ENCODE peak calls at places on chromosomes 16 and 17, in six cellular contexts. One of them, this sample, is unnamed. For H3K36me3, the result is how much of the 10 kb centered on the place peaks cover.

GRCh38 chr16:85944572-85945423 is 45.8 kb downstream of the IRF8 start:
- DNase-seq in astrocyte: no peak
- DNase-seq in K562: no peak
- DNase-seq in GM23248: no peak
- DNase-seq in fibroblast of lung: no peak
- DNase-seq in mammary epithelial cell: no peak
- DNase-seq in this sample: no peak

GRCh38 chr17:50735287-50735686 is 15.9 kb downstream of the LUC7L3 start:
- DNase-seq in GM23248: no peak
- DNase-seq in fibroblast of lung: no peak
- DNase-seq in K562: no peak
- DNase-seq in astrocyte: no peak
- DNase-seq in mammary epithelial cell: no peak
- DNase-seq in this sample: no peak

GRCh38 chr17:39538875-39539274 is 68.8 kb downstream of the NEUROD2 start:
- DNase-seq in astrocyte: peak
- DNase-seq in fibroblast of lung: peak
- DNase-seq in GM23248: no peak
- DNase-seq in K562: no peak
- DNase-seq in mammary epithelial cell: no peak
- DNase-seq in this sample: no peak

GRCh38 chr16:15803608-15804007 is 53.2 kb downstream of the MYH11 start:
- DNase-seq in astrocyte: no peak
- DNase-seq in mammary epithelial cell: no peak
- DNase-seq in GM23248: no peak
- DNase-seq in fibroblast of lung: no peak
- DNase-seq in K562: no peak
- DNase-seq in this sample: no peak

GRCh38 chr16:6190756-6191155 is 1093.2 kb upstream of the EEF2KMT start:
- DNase-seq in mammary epithelial cell: no peak
- DNase-seq in GM23248: no peak
- DNase-seq in K562: no peak
- DNase-seq in astrocyte: no peak
- DNase-seq in fibroblast of lung: no peak
- DNase-seq in this sample: no peak

GRCh38 chr17:78358538-78359215 is 1.2 kb downstream of the SOCS3 start:
- DNase-seq in astrocyte: peak
- DNase-seq in mammary epithelial cell: peak
- DNase-seq in K562: no peak
- DNase-seq in fibroblast of lung: peak
- DNase-seq in GM23248: peak
- DNase-seq in this sample: no peak

GRCh38 chr16:27690604-27691003 is 140.7 kb downstream of the KATNIP start:
- DNase-seq in astrocyte: no peak
- DNase-seq in K562: peak
- DNase-seq in GM23248: peak
- DNase-seq in fibroblast of lung: peak
- DNase-seq in mammary epithelial cell: no peak
- DNase-seq in this sample: no peak

GRCh38 chr16:7614022-7614795 is 281.6 kb downstream of the RBFOX1 start:
- DNase-seq in GM23248: no peak
- DNase-seq in K562: no peak
- DNase-seq in mammary epithelial cell: no peak
- DNase-seq in fibroblast of lung: no peak
- DNase-seq in astrocyte: no peak
- DNase-seq in this sample: no peak

GRCh38 chr17:29102046-29102445 is 59.1 kb downstream of the PIPOX start:
- DNase-seq in astrocyte: no peak
- DNase-seq in fibroblast of lung: no peak
- DNase-seq in mammary epithelial cell: no peak
- DNase-seq in K562: no peak
- DNase-seq in GM23248: no peak
- DNase-seq in this sample: no peak

GRCh38 chr17:30720013-30720471 is 104.5 kb downstream of the CRLF3 start:
- DNase-seq in astrocyte: no peak
- DNase-seq in fibroblast of lung: no peak
- DNase-seq in GM23248: no peak
- DNase-seq in mammary epithelial cell: no peak
- DNase-seq in K562: no peak
- DNase-seq in this sample: no peak

GRCh38 chr16:68289621-68290329 is 21.0 kb downstream of the SLC7A6OS start:
- DNase-seq in fibroblast of lung: peak
- DNase-seq in astrocyte: peak
- DNase-seq in GM23248: peak
- DNase-seq in mammary epithelial cell: no peak
- DNase-seq in K562: peak
- DNase-seq in this sample: no peak

GRCh38 chr17:78868391-78868790 is 27.8 kb upstream of the USP36 start:
- DNase-seq in K562: no peak
- DNase-seq in astrocyte: peak
- DNase-seq in mammary epithelial cell: no peak
- DNase-seq in fibroblast of lung: peak
- DNase-seq in GM23248: peak
- DNase-seq in this sample: no peak

GRCh38 chr17:18261146-18261515 is 669 bp downstream of the MIEF2 start:
- DNase-seq in astrocyte: peak
- DNase-seq in GM23248: peak
- DNase-seq in mammary epithelial cell: peak
- DNase-seq in K562: peak
- DNase-seq in fibroblast of lung: peak
- DNase-seq in this sample: no peak

GRCh38 chr16:3824121-3824795 is 56.3 kb downstream of the CREBBP start:
- DNase-seq in astrocyte: no peak
- DNase-seq in fibroblast of lung: no peak
- DNase-seq in GM23248: peak
- DNase-seq in mammary epithelial cell: peak
- DNase-seq in K562: no peak
- DNase-seq in this sample: no peak

GRCh38 chr16:18932243-18932997 is 6.2 kb upstream of the SMG1 start:
- DNase-seq in fibroblast of lung: peak
- DNase-seq in K562: no peak
- DNase-seq in mammary epithelial cell: peak
- DNase-seq in astrocyte: peak
- DNase-seq in GM23248: peak
- DNase-seq in this sample: no peak

GRCh38 chr17:76738468-76738850 is 540 bp downstream of the MFSD11 start:
- DNase-seq in mammary epithelial cell: no peak
- DNase-seq in astrocyte: no peak
- DNase-seq in GM23248: peak
- DNase-seq in K562: no peak
- DNase-seq in fibroblast of lung: no peak
- DNase-seq in this sample: no peak

GRCh38 chr16:1429631-1430030 is 1.2 kb upstream of the PERCC1 start:
- DNase-seq in fibroblast of lung: no peak
- DNase-seq in mammary epithelial cell: no peak
- DNase-seq in astrocyte: no peak
- DNase-seq in K562: no peak
- DNase-seq in GM23248: no peak
- DNase-seq in this sample: no peak

GRCh38 chr17:82300707-82301270 is 16.6 kb downstream of the CD7 start:
- DNase-seq in GM23248: peak
- DNase-seq in mammary epithelial cell: peak
- DNase-seq in fibroblast of lung: peak
- DNase-seq in astrocyte: no peak
- DNase-seq in K562: no peak
- DNase-seq in this sample: no peak

GRCh38 chr17:75635610-75636202 is 2.5 kb downstream of the SMIM5 start:
- DNase-seq in GM23248: no peak
- DNase-seq in K562: no peak
- DNase-seq in fibroblast of lung: no peak
- DNase-seq in mammary epithelial cell: no peak
- DNase-seq in astrocyte: no peak
- DNase-seq in this sample: no peak

GRCh38 chr17:66466933-66467367 is 164.5 kb downstream of the PRKCA start:
- DNase-seq in mammary epithelial cell: peak
- DNase-seq in astrocyte: peak
- DNase-seq in GM23248: peak
- DNase-seq in fibroblast of lung: peak
- DNase-seq in K562: peak
- DNase-seq in this sample: no peak

GRCh38 chr16:1098266-1098991 is 2.4 kb upstream of the C1QTNF8 start:
- DNase-seq in mammary epithelial cell: no peak
- DNase-seq in GM23248: no peak
- DNase-seq in K562: no peak
- DNase-seq in astrocyte: no peak
- DNase-seq in fibroblast of lung: no peak
- DNase-seq in this sample: no peak

GRCh38 chr16:66703359-66704215 is 7.0 kb upstream of the CMTM4 start:
- DNase-seq in K562: peak
- DNase-seq in GM23248: peak
- DNase-seq in mammary epithelial cell: peak
- DNase-seq in fibroblast of lung: peak
- DNase-seq in astrocyte: no peak
- DNase-seq in this sample: no peak

GRCh38 chr17:80902197-80903019 is 89.2 kb upstream of the CHMP6 start:
- DNase-seq in fibroblast of lung: no peak
- DNase-seq in K562: no peak
- DNase-seq in GM23248: no peak
- DNase-seq in astrocyte: no peak
- DNase-seq in mammary epithelial cell: no peak
- DNase-seq in this sample: no peak

GRCh38 chr17:80895366-80895765 is 96.3 kb upstream of the CHMP6 start:
- DNase-seq in K562: no peak
- DNase-seq in astrocyte: no peak
- DNase-seq in mammary epithelial cell: no peak
- DNase-seq in fibroblast of lung: no peak
- DNase-seq in GM23248: no peak
- DNase-seq in this sample: no peak

GRCh38 chr17:80901319-80901718 is 90.3 kb upstream of the CHMP6 start:
- DNase-seq in fibroblast of lung: peak
- DNase-seq in mammary epithelial cell: peak
- DNase-seq in GM23248: no peak
- DNase-seq in astrocyte: peak
- DNase-seq in K562: no peak
- DNase-seq in this sample: no peak

GRCh38 chr17:80899402-80900268 is 92.0 kb upstream of the CHMP6 start:
- DNase-seq in fibroblast of lung: no peak
- DNase-seq in mammary epithelial cell: peak
- DNase-seq in GM23248: peak
- DNase-seq in astrocyte: no peak
- DNase-seq in K562: peak
- DNase-seq in this sample: no peak

GRCh38 chr17:80898706-80899105 is 92.9 kb upstream of the CHMP6 start:
- DNase-seq in astrocyte: no peak
- DNase-seq in GM23248: no peak
- DNase-seq in mammary epithelial cell: no peak
- DNase-seq in fibroblast of lung: no peak
- DNase-seq in K562: no peak
- DNase-seq in this sample: no peak
- TF ChIP-seq EZH2 in astrocyte: no peak
- TF ChIP-seq EZH2 in GM23248: no peak
- TF ChIP-seq EZH2 in mammary epithelial cell: no peak
- TF ChIP-seq EZH2 in fibroblast of lung: no peak
- TF ChIP-seq EZH2 in K562: no peak
- TF ChIP-seq EZH2 in this sample: no peak

GRCh38 chr17:63337579-63337978 is 108.5 kb downstream of the CYB561 start:
- DNase-seq in fibroblast of lung: no peak
- DNase-seq in GM23248: no peak
- DNase-seq in astrocyte: no peak
- DNase-seq in mammary epithelial cell: no peak
- DNase-seq in K562: no peak
- DNase-seq in this sample: no peak
- H3K36me3 ChIP-seq in fibroblast of lung: under half
- H3K36me3 ChIP-seq in GM23248: under half
- H3K36me3 ChIP-seq in astrocyte: under half
- H3K36me3 ChIP-seq in mammary epithelial cell: under half
- H3K36me3 ChIP-seq in K562: under half
- H3K36me3 ChIP-seq in this sample: under half

GRCh38 chr16:77961811-77962210 is 60.5 kb upstream of the CLEC3A start:
- DNase-seq in fibroblast of lung: peak
- DNase-seq in mammary epithelial cell: peak
- DNase-seq in astrocyte: peak
- DNase-seq in GM23248: peak
- DNase-seq in K562: no peak
- DNase-seq in this sample: no peak

GRCh38 chr16:77951788-77952187 is 70.6 kb upstream of the CLEC3A start:
- DNase-seq in mammary epithelial cell: peak
- DNase-seq in fibroblast of lung: no peak
- DNase-seq in astrocyte: no peak
- DNase-seq in K562: peak
- DNase-seq in GM23248: no peak
- DNase-seq in this sample: no peak

GRCh38 chr16:77955127-77955526 is 67.2 kb upstream of the CLEC3A start:
- DNase-seq in fibroblast of lung: no peak
- DNase-seq in K562: no peak
- DNase-seq in mammary epithelial cell: no peak
- DNase-seq in GM23248: no peak
- DNase-seq in astrocyte: no peak
- DNase-seq in this sample: no peak

GRCh38 chr16:77960771-77961170 is 61.6 kb upstream of the CLEC3A start:
- DNase-seq in astrocyte: no peak
- DNase-seq in mammary epithelial cell: no peak
- DNase-seq in fibroblast of lung: no peak
- DNase-seq in K562: no peak
- DNase-seq in GM23248: no peak
- DNase-seq in this sample: no peak

GRCh38 chr16:77956231-77956630 is 66.1 kb upstream of the CLEC3A start:
- DNase-seq in mammary epithelial cell: no peak
- DNase-seq in GM23248: no peak
- DNase-seq in astrocyte: no peak
- DNase-seq in K562: no peak
- DNase-seq in fibroblast of lung: no peak
- DNase-seq in this sample: no peak
- H3K27ac ChIP-seq in mammary epithelial cell: no peak
- H3K27ac ChIP-seq in GM23248: no peak
- H3K27ac ChIP-seq in astrocyte: no peak
- H3K27ac ChIP-seq in K562: no peak
- H3K27ac ChIP-seq in fibroblast of lung: no peak
- H3K27ac ChIP-seq in this sample: no peak

DNA sequence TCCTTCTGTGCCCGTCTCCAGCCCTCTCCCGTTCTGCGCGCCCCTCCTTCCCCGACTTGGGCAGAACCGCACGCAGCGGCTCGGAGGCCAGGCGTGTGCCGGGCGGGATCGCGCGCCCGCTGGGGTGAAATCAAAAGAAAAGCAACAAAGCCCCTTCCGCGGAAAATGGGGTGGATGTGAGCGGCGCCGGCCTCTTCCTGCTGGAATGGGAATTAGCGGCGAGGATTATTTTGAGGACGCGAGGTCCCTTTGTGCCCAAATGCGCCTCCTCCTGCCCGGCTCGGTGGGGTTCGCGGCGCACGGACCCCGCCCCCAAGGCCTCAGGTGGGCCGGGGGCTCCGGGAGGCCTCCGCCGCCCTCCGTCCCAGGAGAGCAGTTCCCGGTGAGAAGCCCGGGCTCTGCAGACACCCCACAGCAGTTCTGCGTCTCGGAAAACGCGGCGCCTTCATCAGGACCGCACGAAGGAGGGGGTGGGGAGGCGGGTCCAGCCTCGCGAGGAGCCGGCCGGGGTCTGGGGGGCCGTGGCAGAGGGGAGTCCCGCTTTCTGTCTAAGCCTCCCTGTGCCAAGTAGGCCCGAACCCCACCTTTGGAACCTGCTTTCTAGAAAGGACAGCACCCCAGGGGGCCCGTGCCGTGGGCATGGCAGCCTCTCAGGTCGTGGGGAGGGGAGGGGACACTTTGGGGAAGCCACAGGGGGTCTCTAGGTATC is 91.0 kb upstream of the CBX4 start:
- DNase-seq in mammary epithelial cell: no peak
- DNase-seq in GM23248: peak
- DNase-seq in K562: no peak
- DNase-seq in fibroblast of lung: peak
- DNase-seq in astrocyte: no peak
- DNase-seq in this sample: no peak
- TF ChIP-seq EZH2 in mammary epithelial cell: peak
- TF ChIP-seq EZH2 in GM23248: no peak
- TF ChIP-seq EZH2 in K562: no peak
- TF ChIP-seq EZH2 in fibroblast of lung: no peak
- TF ChIP-seq EZH2 in astrocyte: peak
- TF ChIP-seq EZH2 in this sample: no peak

GRCh38 chr16:83248735-83249469 is 558.9 kb upstream of the HSBP1 start:
- DNase-seq in fibroblast of lung: peak
- DNase-seq in K562: no peak
- DNase-seq in mammary epithelial cell: no peak
- DNase-seq in astrocyte: peak
- DNase-seq in GM23248: peak
- DNase-seq in this sample: no peak
- H3K36me3 ChIP-seq in fibroblast of lung: under half
- H3K36me3 ChIP-seq in K562: under half
- H3K36me3 ChIP-seq in mammary epithelial cell: under half
- H3K36me3 ChIP-seq in astrocyte: under half
- H3K36me3 ChIP-seq in GM23248: under half
- H3K36me3 ChIP-seq in this sample: under half